ENCODE peak calls at places on chromosomes 5 and 9, in ten cellular contexts. One of them, this sample, is unnamed.
A peak's percentile ranks its signal among the peaks of the same experiment; 100 is the strongest.

GRCh38 chr9:84670106-84670800 is 724 bp downstream of the NTRK2 start:
- DNase-seq in activated naive CD4-positive, alpha-beta T cell treated with Interleukin-2 at 50 U/mL for 16 hours: peak; percentile 2
- DNase-seq in caudate nucleus: peak; percentile 58
- DNase-seq in ureter: no peak
- DNase-seq in stimulated activated CD4-positive, alpha-beta T cell treated with anti-CD3 and anti-CD28 coated beads, TNF-alpha, amount 100 ng/mL, for 48 hours: no peak
- DNase-seq in NCI-H1092: no peak
- DNase-seq in NCI-H1417 treated with DMSO at 0.1 percent for 48 hours: no peak
- DNase-seq in left ventricle myocardium superior: peak; percentile 55
- DNase-seq in T-cell: no peak
- DNase-seq in activated naive CD8-positive, alpha-beta T cell treated with anti-CD3 and anti-CD28 coated beads, Interleukin-2, amount 50 U/mL, for 24 hours: no peak
- DNase-seq in this sample: peak; percentile 83

GRCh38 chr5:123785160-123786001 is 273.4 kb downstream of the CSNK1G3 start:
- DNase-seq in activated naive CD8-positive, alpha-beta T cell treated with anti-CD3 and anti-CD28 coated beads, Interleukin-2, amount 50 U/mL, for 24 hours: no peak
- DNase-seq in T-cell: no peak
- DNase-seq in activated naive CD4-positive, alpha-beta T cell treated with Interleukin-2 at 50 U/mL for 16 hours: no peak
- DNase-seq in caudate nucleus: no peak
- DNase-seq in left ventricle myocardium superior: no peak
- DNase-seq in ureter: no peak
- DNase-seq in NCI-H1092: peak; percentile 76
- DNase-seq in NCI-H1417 treated with DMSO at 0.1 percent for 48 hours: no peak
- DNase-seq in stimulated activated CD4-positive, alpha-beta T cell treated with anti-CD3 and anti-CD28 coated beads, TNF-alpha, amount 100 ng/mL, for 48 hours: no peak
- DNase-seq in this sample: no peak

GRCh38 chr5:9265391-9266287 is 280.2 kb downstream of the SEMA5A start:
- DNase-seq in activated naive CD8-positive, alpha-beta T cell treated with anti-CD3 and anti-CD28 coated beads, Interleukin-2, amount 50 U/mL, for 24 hours: no peak
- DNase-seq in caudate nucleus: no peak
- DNase-seq in ureter: no peak
- DNase-seq in stimulated activated CD4-positive, alpha-beta T cell treated with anti-CD3 and anti-CD28 coated beads, TNF-alpha, amount 100 ng/mL, for 48 hours: no peak
- DNase-seq in NCI-H1417 treated with DMSO at 0.1 percent for 48 hours: no peak
- DNase-seq in T-cell: no peak
- DNase-seq in left ventricle myocardium superior: peak; percentile 65
- DNase-seq in activated naive CD4-positive, alpha-beta T cell treated with Interleukin-2 at 50 U/mL for 16 hours: no peak
- DNase-seq in NCI-H1092: no peak
- DNase-seq in this sample: no peak

GRCh38 chr5:140000332-140000731 is 42.8 kb downstream of the NRG2 start:
- DNase-seq in NCI-H1092: peak; percentile 23
- DNase-seq in stimulated activated CD4-positive, alpha-beta T cell treated with anti-CD3 and anti-CD28 coated beads, TNF-alpha, amount 100 ng/mL, for 48 hours: no peak
- DNase-seq in left ventricle myocardium superior: peak; percentile 58
- DNase-seq in activated naive CD4-positive, alpha-beta T cell treated with Interleukin-2 at 50 U/mL for 16 hours: no peak
- DNase-seq in ureter: no peak
- DNase-seq in T-cell: no peak
- DNase-seq in activated naive CD8-positive, alpha-beta T cell treated with anti-CD3 and anti-CD28 coated beads, Interleukin-2, amount 50 U/mL, for 24 hours: no peak
- DNase-seq in caudate nucleus: peak; percentile 60
- DNase-seq in NCI-H1417 treated with DMSO at 0.1 percent for 48 hours: no peak
- DNase-seq in this sample: no peak

GRCh38 chr9:98940278-98940677 is 3.4 kb upstream of the COL15A1 start:
- DNase-seq in activated naive CD8-positive, alpha-beta T cell treated with anti-CD3 and anti-CD28 coated beads, Interleukin-2, amount 50 U/mL, for 24 hours: no peak
- DNase-seq in ureter: no peak
- DNase-seq in activated naive CD4-positive, alpha-beta T cell treated with Interleukin-2 at 50 U/mL for 16 hours: no peak
- DNase-seq in NCI-H1092: no peak
- DNase-seq in NCI-H1417 treated with DMSO at 0.1 percent for 48 hours: no peak
- DNase-seq in stimulated activated CD4-positive, alpha-beta T cell treated with anti-CD3 and anti-CD28 coated beads, TNF-alpha, amount 100 ng/mL, for 48 hours: no peak
- DNase-seq in T-cell: no peak
- DNase-seq in left ventricle myocardium superior: no peak
- DNase-seq in caudate nucleus: no peak
- DNase-seq in this sample: peak; percentile 33

GRCh38 chr5:180817847-180818246 is 15.2 kb upstream of the MGAT1 start:
- DNase-seq in ureter: peak; percentile 38
- DNase-seq in caudate nucleus: no peak
- DNase-seq in left ventricle myocardium superior: no peak
- DNase-seq in T-cell: no peak
- DNase-seq in activated naive CD8-positive, alpha-beta T cell treated with anti-CD3 and anti-CD28 coated beads, Interleukin-2, amount 50 U/mL, for 24 hours: peak; percentile 42
- DNase-seq in stimulated activated CD4-positive, alpha-beta T cell treated with anti-CD3 and anti-CD28 coated beads, TNF-alpha, amount 100 ng/mL, for 48 hours: no peak
- DNase-seq in activated naive CD4-positive, alpha-beta T cell treated with Interleukin-2 at 50 U/mL for 16 hours: no peak
- DNase-seq in NCI-H1092: no peak
- DNase-seq in NCI-H1417 treated with DMSO at 0.1 percent for 48 hours: no peak
- DNase-seq in this sample: no peak

GRCh38 chr5:138953370-138954256 is 78.5 kb upstream of the LRRTM2 start:
- DNase-seq in caudate nucleus: peak; percentile 89
- DNase-seq in activated naive CD8-positive, alpha-beta T cell treated with anti-CD3 and anti-CD28 coated beads, Interleukin-2, amount 50 U/mL, for 24 hours: peak; percentile 19
- DNase-seq in ureter: peak; percentile 90
- DNase-seq in T-cell: peak; percentile 7
- DNase-seq in activated naive CD4-positive, alpha-beta T cell treated with Interleukin-2 at 50 U/mL for 16 hours: peak; percentile 5
- DNase-seq in NCI-H1417 treated with DMSO at 0.1 percent for 48 hours: no peak
- DNase-seq in NCI-H1092: peak; percentile 82
- DNase-seq in left ventricle myocardium superior: peak; percentile 94
- DNase-seq in stimulated activated CD4-positive, alpha-beta T cell treated with anti-CD3 and anti-CD28 coated beads, TNF-alpha, amount 100 ng/mL, for 48 hours: no peak
- DNase-seq in this sample: peak; percentile 84

GRCh38 chr9:84781431-84781830 is 111.9 kb downstream of the NTRK2 start:
- DNase-seq in T-cell: no peak
- DNase-seq in stimulated activated CD4-positive, alpha-beta T cell treated with anti-CD3 and anti-CD28 coated beads, TNF-alpha, amount 100 ng/mL, for 48 hours: no peak
- DNase-seq in NCI-H1092: peak; percentile 5
- DNase-seq in ureter: no peak
- DNase-seq in caudate nucleus: no peak
- DNase-seq in activated naive CD8-positive, alpha-beta T cell treated with anti-CD3 and anti-CD28 coated beads, Interleukin-2, amount 50 U/mL, for 24 hours: no peak
- DNase-seq in activated naive CD4-positive, alpha-beta T cell treated with Interleukin-2 at 50 U/mL for 16 hours: peak; percentile 13
- DNase-seq in NCI-H1417 treated with DMSO at 0.1 percent for 48 hours: no peak
- DNase-seq in left ventricle myocardium superior: no peak
- DNase-seq in this sample: no peak

GRCh38 chr5:61447780-61448495 is 115.9 kb downstream of the ZSWIM6 start:
- DNase-seq in ureter: no peak
- DNase-seq in NCI-H1092: no peak
- DNase-seq in activated naive CD4-positive, alpha-beta T cell treated with Interleukin-2 at 50 U/mL for 16 hours: no peak
- DNase-seq in stimulated activated CD4-positive, alpha-beta T cell treated with anti-CD3 and anti-CD28 coated beads, TNF-alpha, amount 100 ng/mL, for 48 hours: no peak
- DNase-seq in caudate nucleus: no peak
- DNase-seq in left ventricle myocardium superior: no peak
- DNase-seq in T-cell: no peak
- DNase-seq in NCI-H1417 treated with DMSO at 0.1 percent for 48 hours: no peak
- DNase-seq in activated naive CD8-positive, alpha-beta T cell treated with anti-CD3 and anti-CD28 coated beads, Interleukin-2, amount 50 U/mL, for 24 hours: no peak
- DNase-seq in this sample: no peak

GRCh38 chr9:6973762-6974161 is 216.0 kb downstream of the KDM4C start:
- DNase-seq in activated naive CD8-positive, alpha-beta T cell treated with anti-CD3 and anti-CD28 coated beads, Interleukin-2, amount 50 U/mL, for 24 hours: no peak
- DNase-seq in activated naive CD4-positive, alpha-beta T cell treated with Interleukin-2 at 50 U/mL for 16 hours: no peak
- DNase-seq in left ventricle myocardium superior: no peak
- DNase-seq in caudate nucleus: no peak
- DNase-seq in stimulated activated CD4-positive, alpha-beta T cell treated with anti-CD3 and anti-CD28 coated beads, TNF-alpha, amount 100 ng/mL, for 48 hours: no peak
- DNase-seq in T-cell: no peak
- DNase-seq in NCI-H1092: no peak
- DNase-seq in NCI-H1417 treated with DMSO at 0.1 percent for 48 hours: no peak
- DNase-seq in ureter: no peak
- DNase-seq in this sample: no peak

GRCh38 chr5:53478411-53479044 is 1.9 kb upstream of the FST start:
- DNase-seq in stimulated activated CD4-positive, alpha-beta T cell treated with anti-CD3 and anti-CD28 coated beads, TNF-alpha, amount 100 ng/mL, for 48 hours: no peak
- DNase-seq in T-cell: no peak
- DNase-seq in caudate nucleus: no peak
- DNase-seq in NCI-H1417 treated with DMSO at 0.1 percent for 48 hours: peak; percentile 17
- DNase-seq in activated naive CD4-positive, alpha-beta T cell treated with Interleukin-2 at 50 U/mL for 16 hours: no peak
- DNase-seq in NCI-H1092: peak; percentile 15
- DNase-seq in ureter: no peak
- DNase-seq in left ventricle myocardium superior: peak; percentile 42
- DNase-seq in activated naive CD8-positive, alpha-beta T cell treated with anti-CD3 and anti-CD28 coated beads, Interleukin-2, amount 50 U/mL, for 24 hours: peak; percentile 14
- DNase-seq in this sample: no peak

GRCh38 chr9:79054500-79054899 is 517.3 kb upstream of the TLE4 start:
- DNase-seq in NCI-H1092: no peak
- DNase-seq in stimulated activated CD4-positive, alpha-beta T cell treated with anti-CD3 and anti-CD28 coated beads, TNF-alpha, amount 100 ng/mL, for 48 hours: no peak
- DNase-seq in T-cell: no peak
- DNase-seq in activated naive CD8-positive, alpha-beta T cell treated with anti-CD3 and anti-CD28 coated beads, Interleukin-2, amount 50 U/mL, for 24 hours: no peak
- DNase-seq in ureter: no peak
- DNase-seq in caudate nucleus: no peak
- DNase-seq in left ventricle myocardium superior: no peak
- DNase-seq in activated naive CD4-positive, alpha-beta T cell treated with Interleukin-2 at 50 U/mL for 16 hours: no peak
- DNase-seq in NCI-H1417 treated with DMSO at 0.1 percent for 48 hours: no peak
- DNase-seq in this sample: no peak

GRCh38 chr9:121737481-121737931 is 86.1 kb downstream of the DAB2IP start:
- DNase-seq in caudate nucleus: no peak
- DNase-seq in stimulated activated CD4-positive, alpha-beta T cell treated with anti-CD3 and anti-CD28 coated beads, TNF-alpha, amount 100 ng/mL, for 48 hours: no peak
- DNase-seq in ureter: no peak
- DNase-seq in T-cell: no peak
- DNase-seq in NCI-H1417 treated with DMSO at 0.1 percent for 48 hours: no peak
- DNase-seq in left ventricle myocardium superior: no peak
- DNase-seq in activated naive CD8-positive, alpha-beta T cell treated with anti-CD3 and anti-CD28 coated beads, Interleukin-2, amount 50 U/mL, for 24 hours: no peak
- DNase-seq in NCI-H1092: no peak
- DNase-seq in activated naive CD4-positive, alpha-beta T cell treated with Interleukin-2 at 50 U/mL for 16 hours: no peak
- DNase-seq in this sample: no peak

GRCh38 chr9:86287013-86287412 is 4.7 kb upstream of the ISCA1 start:
- DNase-seq in stimulated activated CD4-positive, alpha-beta T cell treated with anti-CD3 and anti-CD28 coated beads, TNF-alpha, amount 100 ng/mL, for 48 hours: no peak
- DNase-seq in caudate nucleus: peak; percentile 19
- DNase-seq in left ventricle myocardium superior: no peak
- DNase-seq in NCI-H1417 treated with DMSO at 0.1 percent for 48 hours: no peak
- DNase-seq in T-cell: no peak
- DNase-seq in NCI-H1092: no peak
- DNase-seq in activated naive CD4-positive, alpha-beta T cell treated with Interleukin-2 at 50 U/mL for 16 hours: no peak
- DNase-seq in activated naive CD8-positive, alpha-beta T cell treated with anti-CD3 and anti-CD28 coated beads, Interleukin-2, amount 50 U/mL, for 24 hours: no peak
- DNase-seq in ureter: no peak
- DNase-seq in this sample: no peak

GRCh38 chr5:50966986-50967385 is 300.5 kb downstream of the PARP8 start:
- DNase-seq in activated naive CD4-positive, alpha-beta T cell treated with Interleukin-2 at 50 U/mL for 16 hours: no peak
- DNase-seq in NCI-H1417 treated with DMSO at 0.1 percent for 48 hours: no peak
- DNase-seq in activated naive CD8-positive, alpha-beta T cell treated with anti-CD3 and anti-CD28 coated beads, Interleukin-2, amount 50 U/mL, for 24 hours: no peak
- DNase-seq in NCI-H1092: no peak
- DNase-seq in ureter: no peak
- DNase-seq in T-cell: no peak
- DNase-seq in caudate nucleus: no peak
- DNase-seq in stimulated activated CD4-positive, alpha-beta T cell treated with anti-CD3 and anti-CD28 coated beads, TNF-alpha, amount 100 ng/mL, for 48 hours: no peak
- DNase-seq in left ventricle myocardium superior: no peak
- DNase-seq in this sample: no peak

GRCh38 chr5:78757269-78758053 is 108.9 kb upstream of the LHFPL2 start:
- DNase-seq in ureter: no peak
- DNase-seq in left ventricle myocardium superior: peak; percentile 48
- DNase-seq in NCI-H1417 treated with DMSO at 0.1 percent for 48 hours: no peak
- DNase-seq in NCI-H1092: no peak
- DNase-seq in T-cell: no peak
- DNase-seq in stimulated activated CD4-positive, alpha-beta T cell treated with anti-CD3 and anti-CD28 coated beads, TNF-alpha, amount 100 ng/mL, for 48 hours: no peak
- DNase-seq in activated naive CD4-positive, alpha-beta T cell treated with Interleukin-2 at 50 U/mL for 16 hours: no peak
- DNase-seq in activated naive CD8-positive, alpha-beta T cell treated with anti-CD3 and anti-CD28 coated beads, Interleukin-2, amount 50 U/mL, for 24 hours: no peak
- DNase-seq in caudate nucleus: no peak
- DNase-seq in this sample: no peak

GRCh38 chr9:107275530-107275929 is 7.5 kb upstream of the RAD23B start:
- DNase-seq in NCI-H1092: no peak
- DNase-seq in caudate nucleus: no peak
- DNase-seq in stimulated activated CD4-positive, alpha-beta T cell treated with anti-CD3 and anti-CD28 coated beads, TNF-alpha, amount 100 ng/mL, for 48 hours: no peak
- DNase-seq in activated naive CD8-positive, alpha-beta T cell treated with anti-CD3 and anti-CD28 coated beads, Interleukin-2, amount 50 U/mL, for 24 hours: no peak
- DNase-seq in left ventricle myocardium superior: no peak
- DNase-seq in T-cell: no peak
- DNase-seq in NCI-H1417 treated with DMSO at 0.1 percent for 48 hours: no peak
- DNase-seq in activated naive CD4-positive, alpha-beta T cell treated with Interleukin-2 at 50 U/mL for 16 hours: no peak
- DNase-seq in ureter: no peak
- DNase-seq in this sample: no peak

GRCh38 chr9:8883313-8883712 is 1083.7 kb upstream of the DMAC1 start:
- DNase-seq in T-cell: no peak
- DNase-seq in activated naive CD8-positive, alpha-beta T cell treated with anti-CD3 and anti-CD28 coated beads, Interleukin-2, amount 50 U/mL, for 24 hours: no peak
- DNase-seq in activated naive CD4-positive, alpha-beta T cell treated with Interleukin-2 at 50 U/mL for 16 hours: no peak
- DNase-seq in stimulated activated CD4-positive, alpha-beta T cell treated with anti-CD3 and anti-CD28 coated beads, TNF-alpha, amount 100 ng/mL, for 48 hours: no peak
- DNase-seq in NCI-H1092: no peak
- DNase-seq in caudate nucleus: no peak
- DNase-seq in NCI-H1417 treated with DMSO at 0.1 percent for 48 hours: no peak
- DNase-seq in ureter: no peak
- DNase-seq in left ventricle myocardium superior: no peak
- DNase-seq in this sample: no peak

GRCh38 chr5:54013556-54014157 is 296.7 kb downstream of the ARL15 start:
- DNase-seq in NCI-H1092: no peak
- DNase-seq in stimulated activated CD4-positive, alpha-beta T cell treated with anti-CD3 and anti-CD28 coated beads, TNF-alpha, amount 100 ng/mL, for 48 hours: peak; percentile 19
- DNase-seq in NCI-H1417 treated with DMSO at 0.1 percent for 48 hours: no peak
- DNase-seq in ureter: no peak
- DNase-seq in left ventricle myocardium superior: peak; percentile 31
- DNase-seq in activated naive CD4-positive, alpha-beta T cell treated with Interleukin-2 at 50 U/mL for 16 hours: peak; percentile 39
- DNase-seq in activated naive CD8-positive, alpha-beta T cell treated with anti-CD3 and anti-CD28 coated beads, Interleukin-2, amount 50 U/mL, for 24 hours: peak; percentile 36
- DNase-seq in T-cell: no peak
- DNase-seq in caudate nucleus: no peak
- DNase-seq in this sample: no peak

GRCh38 chr9:80369641-80370040 is 797.9 kb downstream of the TLE4 start:
- DNase-seq in stimulated activated CD4-positive, alpha-beta T cell treated with anti-CD3 and anti-CD28 coated beads, TNF-alpha, amount 100 ng/mL, for 48 hours: no peak
- DNase-seq in activated naive CD8-positive, alpha-beta T cell treated with anti-CD3 and anti-CD28 coated beads, Interleukin-2, amount 50 U/mL, for 24 hours: no peak
- DNase-seq in NCI-H1092: no peak
- DNase-seq in left ventricle myocardium superior: no peak
- DNase-seq in activated naive CD4-positive, alpha-beta T cell treated with Interleukin-2 at 50 U/mL for 16 hours: no peak
- DNase-seq in ureter: no peak
- DNase-seq in T-cell: no peak
- DNase-seq in caudate nucleus: no peak
- DNase-seq in NCI-H1417 treated with DMSO at 0.1 percent for 48 hours: no peak
- DNase-seq in this sample: no peak

GRCh38 chr5:74085186-74085585 is 459.2 kb downstream of the ARHGEF28 start:
- DNase-seq in ureter: no peak
- DNase-seq in left ventricle myocardium superior: no peak
- DNase-seq in NCI-H1092: no peak
- DNase-seq in activated naive CD8-positive, alpha-beta T cell treated with anti-CD3 and anti-CD28 coated beads, Interleukin-2, amount 50 U/mL, for 24 hours: no peak
- DNase-seq in T-cell: no peak
- DNase-seq in stimulated activated CD4-positive, alpha-beta T cell treated with anti-CD3 and anti-CD28 coated beads, TNF-alpha, amount 100 ng/mL, for 48 hours: no peak
- DNase-seq in caudate nucleus: no peak
- DNase-seq in NCI-H1417 treated with DMSO at 0.1 percent for 48 hours: no peak
- DNase-seq in activated naive CD4-positive, alpha-beta T cell treated with Interleukin-2 at 50 U/mL for 16 hours: no peak
- DNase-seq in this sample: no peak

GRCh38 chr9:113587471-113588031 is 124.0 kb downstream of the RGS3 start:
- DNase-seq in left ventricle myocardium superior: peak; percentile 84
- DNase-seq in caudate nucleus: peak; percentile 13
- DNase-seq in activated naive CD4-positive, alpha-beta T cell treated with Interleukin-2 at 50 U/mL for 16 hours: no peak
- DNase-seq in T-cell: no peak
- DNase-seq in NCI-H1417 treated with DMSO at 0.1 percent for 48 hours: no peak
- DNase-seq in NCI-H1092: no peak
- DNase-seq in activated naive CD8-positive, alpha-beta T cell treated with anti-CD3 and anti-CD28 coated beads, Interleukin-2, amount 50 U/mL, for 24 hours: peak; percentile 22
- DNase-seq in ureter: no peak
- DNase-seq in stimulated activated CD4-positive, alpha-beta T cell treated with anti-CD3 and anti-CD28 coated beads, TNF-alpha, amount 100 ng/mL, for 48 hours: no peak
- DNase-seq in this sample: no peak

GRCh38 chr5:108148715-108149139 is 233.2 kb downstream of the FBXL17 start:
- DNase-seq in stimulated activated CD4-positive, alpha-beta T cell treated with anti-CD3 and anti-CD28 coated beads, TNF-alpha, amount 100 ng/mL, for 48 hours: no peak
- DNase-seq in ureter: no peak
- DNase-seq in caudate nucleus: no peak
- DNase-seq in left ventricle myocardium superior: no peak
- DNase-seq in activated naive CD8-positive, alpha-beta T cell treated with anti-CD3 and anti-CD28 coated beads, Interleukin-2, amount 50 U/mL, for 24 hours: no peak
- DNase-seq in activated naive CD4-positive, alpha-beta T cell treated with Interleukin-2 at 50 U/mL for 16 hours: no peak
- DNase-seq in T-cell: no peak
- DNase-seq in NCI-H1092: peak; percentile 0
- DNase-seq in NCI-H1417 treated with DMSO at 0.1 percent for 48 hours: peak; percentile 27
- DNase-seq in this sample: no peak

GRCh38 chr9:82170079-82170662 is 181.6 kb downstream of the SPATA31D1 start:
- DNase-seq in stimulated activated CD4-positive, alpha-beta T cell treated with anti-CD3 and anti-CD28 coated beads, TNF-alpha, amount 100 ng/mL, for 48 hours: no peak
- DNase-seq in NCI-H1417 treated with DMSO at 0.1 percent for 48 hours: no peak
- DNase-seq in NCI-H1092: no peak
- DNase-seq in activated naive CD4-positive, alpha-beta T cell treated with Interleukin-2 at 50 U/mL for 16 hours: no peak
- DNase-seq in activated naive CD8-positive, alpha-beta T cell treated with anti-CD3 and anti-CD28 coated beads, Interleukin-2, amount 50 U/mL, for 24 hours: no peak
- DNase-seq in caudate nucleus: no peak
- DNase-seq in left ventricle myocardium superior: no peak
- DNase-seq in T-cell: no peak
- DNase-seq in ureter: no peak
- DNase-seq in this sample: no peak

GRCh38 chr9:90020277-90020871 is 415.6 kb downstream of the GADD45G start:
- DNase-seq in NCI-H1417 treated with DMSO at 0.1 percent for 48 hours: no peak
- DNase-seq in caudate nucleus: no peak
- DNase-seq in activated naive CD8-positive, alpha-beta T cell treated with anti-CD3 and anti-CD28 coated beads, Interleukin-2, amount 50 U/mL, for 24 hours: no peak
- DNase-seq in ureter: no peak
- DNase-seq in stimulated activated CD4-positive, alpha-beta T cell treated with anti-CD3 and anti-CD28 coated beads, TNF-alpha, amount 100 ng/mL, for 48 hours: no peak
- DNase-seq in left ventricle myocardium superior: no peak
- DNase-seq in NCI-H1092: no peak
- DNase-seq in activated naive CD4-positive, alpha-beta T cell treated with Interleukin-2 at 50 U/mL for 16 hours: no peak
- DNase-seq in T-cell: no peak
- DNase-seq in this sample: no peak

GRCh38 chr5:75566710-75567309 is 44.4 kb upstream of the ANKDD1B start:
- DNase-seq in stimulated activated CD4-positive, alpha-beta T cell treated with anti-CD3 and anti-CD28 coated beads, TNF-alpha, amount 100 ng/mL, for 48 hours: peak; percentile 41
- DNase-seq in NCI-H1417 treated with DMSO at 0.1 percent for 48 hours: no peak
- DNase-seq in activated naive CD8-positive, alpha-beta T cell treated with anti-CD3 and anti-CD28 coated beads, Interleukin-2, amount 50 U/mL, for 24 hours: peak; percentile 52
- DNase-seq in T-cell: no peak
- DNase-seq in left ventricle myocardium superior: no peak
- DNase-seq in ureter: no peak
- DNase-seq in activated naive CD4-positive, alpha-beta T cell treated with Interleukin-2 at 50 U/mL for 16 hours: peak; percentile 64
- DNase-seq in caudate nucleus: no peak
- DNase-seq in NCI-H1092: no peak
- DNase-seq in this sample: no peak

GRCh38 chr9:77960356-77961153 is 71.1 kb downstream of the GNAQ start:
- DNase-seq in stimulated activated CD4-positive, alpha-beta T cell treated with anti-CD3 and anti-CD28 coated beads, TNF-alpha, amount 100 ng/mL, for 48 hours: no peak
- DNase-seq in left ventricle myocardium superior: no peak
- DNase-seq in T-cell: no peak
- DNase-seq in activated naive CD4-positive, alpha-beta T cell treated with Interleukin-2 at 50 U/mL for 16 hours: no peak
- DNase-seq in NCI-H1417 treated with DMSO at 0.1 percent for 48 hours: no peak
- DNase-seq in activated naive CD8-positive, alpha-beta T cell treated with anti-CD3 and anti-CD28 coated beads, Interleukin-2, amount 50 U/mL, for 24 hours: no peak
- DNase-seq in caudate nucleus: no peak
- DNase-seq in ureter: no peak
- DNase-seq in NCI-H1092: no peak
- DNase-seq in this sample: no peak

GRCh38 chr5:73142035-73142434 is 21.7 kb downstream of the TMEM171 start:
- DNase-seq in left ventricle myocardium superior: no peak
- DNase-seq in caudate nucleus: no peak
- DNase-seq in NCI-H1092: no peak
- DNase-seq in stimulated activated CD4-positive, alpha-beta T cell treated with anti-CD3 and anti-CD28 coated beads, TNF-alpha, amount 100 ng/mL, for 48 hours: no peak
- DNase-seq in NCI-H1417 treated with DMSO at 0.1 percent for 48 hours: no peak
- DNase-seq in activated naive CD4-positive, alpha-beta T cell treated with Interleukin-2 at 50 U/mL for 16 hours: no peak
- DNase-seq in T-cell: no peak
- DNase-seq in activated naive CD8-positive, alpha-beta T cell treated with anti-CD3 and anti-CD28 coated beads, Interleukin-2, amount 50 U/mL, for 24 hours: no peak
- DNase-seq in ureter: no peak
- DNase-seq in this sample: no peak